ENCODE peak calls at places on chromosome 11, in four cellular contexts. F is RWPE1, V is tibial nerve, C is lower lobe of right lung. L is an unnamed sample.
A peak's percentile ranks its signal among the peaks of the same experiment; 100 is the strongest.

GRCh38 chr11:72969894-72970335 is 155.7 kb downstream of the ATG16L2 start:
- DNase-seq in F (no peak), V (no peak), C (no peak), L (no peak)

GRCh38 chr11:128290106-128290840 is 297.1 kb downstream of the ETS1 start:
- DNase-seq in C (peak; percentile 49), F (peak; percentile 85), V (peak; percentile 85), L (peak; percentile 62)

GRCh38 chr11:47470671-47471070 is 21.7 kb upstream of the RAPSN start:
- DNase-seq in V (no peak), C (no peak), F (no peak), L (no peak)

GRCh38 chr11:63839508-63840355 is 822 bp downstream of the MARK2 start:
- DNase-seq in F (no peak), C (peak; percentile 63), V (peak; percentile 24), L (peak; percentile 23)

GRCh38 chr11:16767137-16767536 is 28.7 kb downstream of the C11orf58 start:
- DNase-seq in V (peak; percentile 0), C (no peak), F (no peak), L (no peak)

GRCh38 chr11:77107950-77108349 is 5.3 kb downstream of the OMP start:
- DNase-seq in F (peak; percentile 36), V (no peak), C (no peak), L (no peak)

GRCh38 chr11:72774499-72774898 is 19.3 kb downstream of the STARD10 start:
- DNase-seq in C (no peak), F (no peak), V (no peak), L (no peak)

GRCh38 chr11:27541790-27542189 is 35.2 kb upstream of the LIN7C start:
- DNase-seq in C (no peak), F (no peak), V (no peak), L (no peak)

GRCh38 chr11:27754035-27755017 is 54.1 kb upstream of the BDNF start:
- DNase-seq in C (no peak), V (no peak), F (peak; percentile 5), L (no peak)

GRCh38 chr11:96167233-96167632 is 175.8 kb downstream of the MAML2 start:
- DNase-seq in V (no peak), F (no peak), C (no peak), L (no peak)

GRCh38 chr11:47773882-47774281 is 6.7 kb upstream of the FNBP4 start:
- DNase-seq in F (no peak), V (no peak), C (no peak), L (no peak)

GRCh38 chr11:25423436-25424184 is 908.3 kb upstream of the ANO3 start:
- DNase-seq in C (no peak), V (no peak), F (peak; percentile 8), L (no peak)

GRCh38 chr11:87597696-87598095 is 560.0 kb downstream of the TMEM135 start:
- DNase-seq in C (no peak), F (no peak), V (no peak), L (no peak)

GRCh38 chr11:61730222-61730994 is 22.0 kb upstream of the MYRF start:
- DNase-seq in V (no peak), C (no peak), F (peak; percentile 96), L (no peak)

GRCh38 chr11:36363361-36364272 is 67.5 kb downstream of the PRR5L start:
- DNase-seq in F (peak; percentile 31), C (no peak), V (no peak), L (no peak)

GRCh38 chr11:44509291-44509690 is 56.2 kb upstream of the CD82 start:
- DNase-seq in V (no peak), F (no peak), C (no peak), L (no peak)

GRCh38 chr11:111362887-111363411 is 16.1 kb downstream of the POU2AF1 start:
- DNase-seq in C (peak; percentile 83), V (no peak), F (no peak), L (no peak)

GRCh38 chr11:105137286-105137685 is 2.3 kb downstream of the CARD18 start:
- DNase-seq in C (no peak), F (no peak), V (no peak), L (no peak)

GRCh38 chr11:108960498-108960897 is 295.6 kb downstream of the DDX10 start:
- DNase-seq in V (no peak), F (no peak), C (no peak), L (no peak)

GRCh38 chr11:94926271-94926625 is 47.1 kb downstream of the CWC15 start:
- DNase-seq in C (no peak), V (no peak), F (no peak), L (no peak)

GRCh38 chr11:31601635-31602282 is 92.2 kb downstream of the ELP4 start:
- DNase-seq in C (no peak), F (no peak), V (no peak), L (no peak)

GRCh38 chr11:19715373-19715772 is 2.7 kb downstream of the NAV2 start:
- DNase-seq in F (no peak), C (no peak), V (no peak), L (no peak)

GRCh38 chr11:8671242-8671641 is 11.2 kb downstream of the TRIM66 start:
- DNase-seq in V (peak; percentile 65), C (no peak), F (peak; percentile 73), L (no peak)

GRCh38 chr11:105357764-105358163 is 218.2 kb upstream of the CARD18 start:
- DNase-seq in V (no peak), F (no peak), C (no peak), L (no peak)

GRCh38 chr11:112752563-112752962 is 208.7 kb upstream of the NCAM1 start:
- DNase-seq in V (no peak), F (no peak), C (no peak), L (no peak)

GRCh38 chr11:123173040-123173855 is 21.8 kb downstream of the CLMP start:
- DNase-seq in F (peak; percentile 79), V (no peak), C (no peak), L (no peak)

GRCh38 chr11:26014456-26015115 is 317.3 kb upstream of the ANO3 start:
- DNase-seq in C (no peak), V (no peak), F (no peak), L (no peak)

GRCh38 chr11:73200256-73200655 is 17.8 kb upstream of the P2RY2 start:
- DNase-seq in C (peak; percentile 45), V (no peak), F (no peak), L (no peak)

GRCh38 chr11:62295504-62295903 is 3.4 kb downstream of the SCGB1D4 start:
- DNase-seq in F (peak; percentile 8), V (no peak), C (no peak), L (no peak)

GRCh38 chr11:12958984-12959383 is 50.1 kb upstream of the RASSF10 start:
- DNase-seq in F (no peak), V (no peak), C (no peak), L (no peak)

GRCh38 chr11:21896216-21896615 is 296.7 kb upstream of the ANO5 start:
- DNase-seq in V (no peak), C (no peak), F (no peak), L (no peak)

GRCh38 chr11:125398994-125399638 is 96.9 kb downstream of the FEZ1 start:
- DNase-seq in F (no peak), V (no peak), C (no peak), L (no peak)

GRCh38 chr11:70033711-70034070 is 44.4 kb upstream of the ANO1 start:
- DNase-seq in F (no peak), V (no peak), C (no peak), L (no peak)

GRCh38 chr11:90823446-90823845 is 600.6 kb upstream of the CHORDC1 start:
- DNase-seq in C (no peak), F (no peak), V (no peak), L (no peak)

GRCh38 chr11:65043881-65044501 is 3.0 kb downstream of the SAC3D1 start:
- DNase-seq in V (peak; percentile 29), C (peak; percentile 81), F (no peak), L (no peak)

GRCh38 chr11:18012314-18012905 is 437 bp downstream of the SERGEF start:
- DNase-seq in V (peak; percentile 8), C (peak; percentile 50), F (peak; percentile 18), L (peak; percentile 19)

GRCh38 chr11:17164361-17165246 is 43.2 kb downstream of the PIK3C2A start:
- DNase-seq in C (no peak), V (peak; percentile 20), F (peak; percentile 6), L (no peak)

GRCh38 chr11:119337581-119338317 is 2.9 kb downstream of the C1QTNF5 start:
- DNase-seq in C (peak; percentile 49), F (no peak), V (no peak), L (no peak)

GRCh38 chr11:62602141-62603071 is 741 bp upstream of the MTA2 start:
- DNase-seq in C (peak; percentile 78), F (peak; percentile 79), V (peak; percentile 62), L (no peak)

GRCh38 chr11:9722893-9723292 is 59.0 kb downstream of the SWAP70 start:
- DNase-seq in V (no peak), C (no peak), F (no peak), L (no peak)
- TF ChIP-seq CTCF in V (no peak), C (no peak), F (no peak), L (no peak)

GRCh38 chr11:2661173-2662023 is 38.4 kb downstream of the KCNQ1OT1 start:
- DNase-seq in F (no peak), C (no peak), V (no peak), L (no peak)

GRCh38 chr11:2662430-2663299 is 37.1 kb downstream of the KCNQ1OT1 start:
- DNase-seq in F (no peak), V (no peak), C (no peak), L (no peak)

GRCh38 chr11:2660357-2660939 is 39.3 kb downstream of the KCNQ1OT1 start:
- DNase-seq in C (no peak), V (no peak), F (no peak), L (no peak)

GRCh38 chr11:2663506-2663905 is 36.3 kb downstream of the KCNQ1OT1 start:
- DNase-seq in F (no peak), V (no peak), C (no peak), L (no peak)

DNA sequence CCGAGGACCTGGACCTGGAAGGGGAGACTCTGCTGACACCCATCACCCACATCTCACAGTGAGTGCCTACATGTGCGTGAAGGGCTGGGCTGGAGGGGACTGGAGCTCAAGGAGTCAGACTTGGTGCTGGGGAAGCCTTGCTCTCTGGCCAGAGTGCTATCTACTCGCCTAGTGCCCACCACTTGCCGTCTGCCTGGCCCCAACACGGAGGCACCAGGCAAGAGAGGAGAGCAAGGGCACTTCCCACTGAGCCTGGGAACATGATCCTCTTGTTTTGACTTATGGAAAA is 37.8 kb downstream of the KCNQ1OT1 start:
- DNase-seq in F (no peak), V (no peak), C (no peak), L (no peak)
- TF ChIP-seq CTCF in F (no peak), V (no peak), C (no peak), L (no peak)

GRCh38 chr11:60348116-60348515 is 21.1 kb downstream of the MS4A6E start:
- DNase-seq in C (no peak), F (no peak), V (no peak), L (no peak)
- TF ChIP-seq CTCF in C (no peak), F (no peak), V (no peak), L (no peak)

GRCh38 chr11:121790435-121790834 is 325.6 kb downstream of the BLID start:
- DNase-seq in C (no peak), F (no peak), V (no peak), L (no peak)

GRCh38 chr11:121794671-121795070 is 321.3 kb downstream of the BLID start:
- DNase-seq in V (no peak), F (no peak), C (no peak), L (no peak)

GRCh38 chr11:121797496-121797895 is 318.5 kb downstream of the BLID start:
- DNase-seq in F (no peak), V (no peak), C (no peak), L (no peak)

GRCh38 chr11:121792185-121792584 is 323.8 kb downstream of the BLID start:
- DNase-seq in V (no peak), F (no peak), C (no peak), L (no peak)

GRCh38 chr11:121795206-121795605 is 320.8 kb downstream of the BLID start:
- DNase-seq in V (no peak), F (no peak), C (no peak), L (no peak)
- TF ChIP-seq CTCF in V (no peak), F (no peak), C (no peak), L (no peak)

L was measured in natural killer cell.